ENCODE peak calls at places on chromosomes 6 and 20, in four cellular contexts. H is left ventricle myocardium inferior, D is heart right ventricle, W is IMR-90. Q is an unnamed sample. For H3K27me3 and H3K9me3, the result is how much of the 10 kb centered on the place peaks cover.

GRCh38 chr20:44402391-44403193 is 47.1 kb downstream of the HNF4A start:
- DNase-seq in H (no peak), D (no peak), W (no peak), Q (no peak)

GRCh38 chr20:33843854-33844253 is 32.7 kb downstream of the CHMP4B start:
- DNase-seq in H (no peak), D (no peak), W (no peak), Q (no peak)

GRCh38 chr20:17614812-17615644 is 45.2 kb downstream of the DSTN start:
- DNase-seq in H (no peak), D (no peak), W (no peak), Q (no peak)

GRCh38 chr6:32190946-32191677 is 1.1 kb upstream of the PBX2 start:
- DNase-seq in H (no peak), D (no peak), W (no peak), Q (no peak)

GRCh38 chr20:10924628-10925266 is 250.9 kb upstream of the JAG1 start:
- DNase-seq in H (no peak), D (no peak), W (peak), Q (peak)

GRCh38 chr6:45780523-45780922 is 235.1 kb downstream of the CLIC5 start:
- DNase-seq in H (no peak), D (no peak), W (no peak), Q (no peak)

GRCh38 chr20:39773380-39774000 is 811.3 kb downstream of the DHX35 start:
- DNase-seq in H (no peak), D (no peak), W (no peak), Q (peak)

GRCh38 chr6:21601341-21601740 is 7.8 kb downstream of the SOX4 start:
- DNase-seq in H (no peak), D (no peak), W (no peak), Q (no peak)

GRCh38 chr20:49497217-49497560 is 14.7 kb upstream of the KCNB1 start:
- DNase-seq in H (no peak), D (no peak), W (no peak), Q (no peak)

GRCh38 chr20:48358176-48358575 is 469.6 kb downstream of the PREX1 start:
- DNase-seq in H (no peak), D (no peak), W (no peak), Q (no peak)

GRCh38 chr6:131966443-131966842 is 15.3 kb upstream of the CCN2 start:
- DNase-seq in H (no peak), D (no peak), W (peak), Q (no peak)

GRCh38 chr20:1874534-1875168 is 20.6 kb upstream of the SIRPA start:
- DNase-seq in H (no peak), D (peak), W (peak), Q (no peak)

GRCh38 chr6:149468179-149468578 is 16.6 kb downstream of the ZC3H12D start:
- DNase-seq in H (no peak), D (no peak), W (no peak), Q (no peak)

GRCh38 chr20:1391640-1392442 is 1.0 kb downstream of the FKBP1A start:
- DNase-seq in H (no peak), D (no peak), W (peak), Q (no peak)

GRCh38 chr6:57262901-57263694 is 41.0 kb upstream of the RAB23 start:
- DNase-seq in H (no peak), D (no peak), W (peak), Q (peak)

GRCh38 chr20:58461104-58461503 is 54.1 kb downstream of the APCDD1L start:
- DNase-seq in H (no peak), D (no peak), W (no peak), Q (no peak)

GRCh38 chr6:150293423-150294280 is 75.2 kb upstream of the IYD start:
- DNase-seq in H (no peak), D (no peak), W (peak), Q (peak)

GRCh38 chr6:39801456-39802251 is 9.5 kb downstream of the DAAM2 start:
- DNase-seq in H (no peak), D (no peak), W (no peak), Q (no peak)

GRCh38 chr6:52929321-52930164 is 20.0 kb upstream of the GSTA3 start:
- DNase-seq in H (no peak), D (no peak), W (peak), Q (peak)

GRCh38 chr6:158376650-158377081 is 64.4 kb downstream of the TULP4 start:
- DNase-seq in H (no peak), D (no peak), W (peak), Q (no peak)

GRCh38 chr6:134826889-134827737 is 122.8 kb downstream of the ALDH8A1 start:
- DNase-seq in H (peak), D (peak), W (peak), Q (peak)

GRCh38 chr6:83303426-83303825 is 110.3 kb downstream of the RWDD2A start:
- DNase-seq in H (no peak), D (no peak), W (peak), Q (no peak)

GRCh38 chr20:60718743-60719142 is 533.3 kb upstream of the CDH4 start:
- DNase-seq in H (no peak), D (no peak), W (no peak), Q (no peak)

GRCh38 chr6:16254535-16254934 is 16.1 kb downstream of the GMPR start:
- DNase-seq in H (no peak), D (no peak), W (no peak), Q (no peak)

GRCh38 chr6:118890997-118891790 is 2.8 kb upstream of the ASF1A start:
- DNase-seq in H (no peak), D (no peak), W (no peak), Q (peak)

GRCh38 chr20:35226775-35227681 is 538 bp downstream of the MMP24 start:
- DNase-seq in H (peak), D (peak), W (peak), Q (peak)

GRCh38 chr6:17850281-17850680 is 137.2 kb downstream of the KIF13A start:
- DNase-seq in H (no peak), D (no peak), W (no peak), Q (no peak)

GRCh38 chr6:17853533-17853932 is 133.9 kb downstream of the KIF13A start:
- DNase-seq in H (no peak), D (no peak), W (no peak), Q (no peak)

GRCh38 chr6:17847203-17847602 is 140.2 kb downstream of the KIF13A start:
- DNase-seq in H (no peak), D (no peak), W (no peak), Q (no peak)

GRCh38 chr6:17851720-17852161 is 135.7 kb downstream of the KIF13A start:
- DNase-seq in H (no peak), D (no peak), W (peak), Q (no peak)

DNA sequence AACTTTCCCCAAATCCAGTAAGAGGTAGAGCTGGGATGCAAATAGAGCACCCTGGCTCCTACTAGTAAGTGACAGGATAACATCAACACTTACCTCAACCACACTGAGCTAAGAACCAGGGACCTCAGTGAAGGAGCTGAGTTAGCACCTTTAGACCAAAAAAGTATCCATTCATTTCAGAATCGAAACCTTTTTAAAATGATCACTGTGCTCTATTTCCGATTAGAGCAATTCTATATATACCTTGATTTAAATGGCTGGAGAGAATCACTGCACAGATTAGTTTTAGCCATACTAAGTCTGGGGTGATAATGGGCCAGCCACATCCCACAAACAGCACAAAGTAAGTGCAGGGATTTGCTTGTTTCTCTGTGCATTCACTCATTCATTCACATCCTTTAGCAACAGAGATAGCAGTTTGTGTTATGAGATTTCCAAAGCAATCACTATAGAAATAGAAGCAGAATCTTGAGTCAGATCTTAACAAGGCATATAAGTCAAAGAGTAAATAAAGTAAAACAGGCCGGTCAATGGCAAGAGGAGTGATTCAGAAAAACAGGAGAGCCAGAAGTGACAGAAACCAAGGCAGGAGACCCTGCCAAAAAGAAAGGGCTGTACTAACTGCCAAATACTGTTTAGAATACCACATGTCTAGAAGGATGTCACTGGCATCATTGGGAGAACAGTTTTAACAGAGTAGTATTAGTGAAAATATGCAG is 136.3 kb downstream of the KIF13A start:
- DNase-seq in H (no peak), D (no peak), W (peak), Q (peak)
- H3K4me3 ChIP-seq in H (no peak), D (no peak), W (no peak), Q (no peak)

DNA sequence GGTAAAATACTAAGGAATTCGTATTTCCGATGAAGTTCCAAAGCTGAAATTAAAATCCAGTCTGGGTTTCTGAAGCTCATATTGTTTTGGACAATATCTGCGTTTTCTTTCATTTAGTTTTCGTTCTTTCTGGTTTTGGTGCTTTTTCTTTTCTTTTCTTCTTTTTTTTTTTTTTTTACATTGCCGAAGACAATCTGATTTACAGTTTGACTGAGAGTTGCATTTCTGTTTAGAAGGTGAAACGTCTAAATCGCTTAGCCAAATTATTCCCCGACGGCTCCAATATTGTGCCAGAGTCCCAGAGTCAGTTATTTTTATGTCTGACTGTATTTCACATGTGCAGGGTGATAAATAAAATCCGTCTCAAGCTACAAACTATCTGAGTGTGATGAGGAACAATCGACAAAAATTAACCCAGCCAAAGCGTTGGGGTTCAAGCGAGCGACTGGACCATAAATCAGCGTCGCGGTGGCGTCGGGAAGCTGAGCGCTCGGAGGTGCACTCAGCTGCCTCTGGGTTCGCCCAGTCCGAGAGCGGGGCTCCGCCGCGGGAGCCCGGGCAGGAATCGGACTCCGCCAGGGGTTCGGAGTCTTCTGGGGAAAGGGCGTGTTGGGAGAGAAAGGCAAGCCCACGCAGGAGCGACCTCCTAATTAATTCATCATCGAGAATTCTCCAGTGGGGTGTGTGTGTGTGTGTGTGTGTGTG is 8.2 kb upstream of the TBX18 start:
- DNase-seq in H (peak), D (peak), W (no peak), Q (peak)
- H3K27me3 ChIP-seq in H (half or more), D (half or more), W (half or more), Q (under half)

DNA sequence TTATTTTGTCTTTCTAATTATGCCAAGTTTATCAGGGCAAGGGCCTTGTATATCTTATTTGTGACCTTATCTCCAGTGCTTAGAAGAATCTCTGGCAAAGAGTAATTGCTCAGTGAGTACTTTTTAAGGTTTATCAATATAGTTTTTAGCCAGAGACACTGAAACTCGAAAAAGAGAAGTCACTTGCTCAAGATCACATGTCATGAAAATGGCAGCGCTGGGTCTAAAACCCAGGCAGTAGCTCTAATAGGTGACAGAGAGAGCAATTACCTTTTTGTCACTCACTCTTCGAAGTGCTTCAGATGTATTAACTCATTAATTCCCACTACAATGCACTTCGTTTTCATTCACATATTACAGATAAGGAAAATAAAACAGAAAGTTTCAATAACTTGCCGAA is 667.5 kb downstream of the DOK5 start:
- DNase-seq in H (no peak), D (no peak), W (no peak), Q (no peak)
- H3K9me3 ChIP-seq in H (under half), D (under half), W (under half), Q (under half)

GRCh38 chr20:4370856-4371255 is 350.9 kb upstream of the PRND start:
- DNase-seq in H (no peak), D (no peak), W (no peak), Q (no peak)

GRCh38 chr20:4366076-4366475 is 350.7 kb upstream of the RNF24 start:
- DNase-seq in H (no peak), D (no peak), W (no peak), Q (peak)

GRCh38 chr20:4371623-4372246 is 350.0 kb upstream of the PRND start:
- DNase-seq in H (no peak), D (no peak), W (no peak), Q (no peak)

GRCh38 chr20:4369798-4370124 is 351.9 kb upstream of the PRND start:
- DNase-seq in H (no peak), D (no peak), W (no peak), Q (no peak)

GRCh38 chr20:4369119-4369797 is 352.5 kb upstream of the PRND start:
- DNase-seq in H (no peak), D (no peak), W (no peak), Q (no peak)
- H3K4me3 ChIP-seq in H (no peak), D (no peak), W (no peak), Q (no peak)

GRCh38 chr6:27669798-27670301 is 196.9 kb upstream of the ZNF184 start:
- DNase-seq in H (no peak), D (no peak), W (no peak), Q (peak)

GRCh38 chr6:27667016-27667415 is 194.1 kb upstream of the ZNF184 start:
- DNase-seq in H (no peak), D (no peak), W (no peak), Q (no peak)

GRCh38 chr6:27667651-27668441 is 194.9 kb upstream of the ZNF184 start:
- DNase-seq in H (no peak), D (no peak), W (no peak), Q (peak)

GRCh38 chr6:27668442-27669275 is 195.8 kb upstream of the ZNF184 start:
- DNase-seq in H (no peak), D (no peak), W (peak), Q (peak)

DNA sequence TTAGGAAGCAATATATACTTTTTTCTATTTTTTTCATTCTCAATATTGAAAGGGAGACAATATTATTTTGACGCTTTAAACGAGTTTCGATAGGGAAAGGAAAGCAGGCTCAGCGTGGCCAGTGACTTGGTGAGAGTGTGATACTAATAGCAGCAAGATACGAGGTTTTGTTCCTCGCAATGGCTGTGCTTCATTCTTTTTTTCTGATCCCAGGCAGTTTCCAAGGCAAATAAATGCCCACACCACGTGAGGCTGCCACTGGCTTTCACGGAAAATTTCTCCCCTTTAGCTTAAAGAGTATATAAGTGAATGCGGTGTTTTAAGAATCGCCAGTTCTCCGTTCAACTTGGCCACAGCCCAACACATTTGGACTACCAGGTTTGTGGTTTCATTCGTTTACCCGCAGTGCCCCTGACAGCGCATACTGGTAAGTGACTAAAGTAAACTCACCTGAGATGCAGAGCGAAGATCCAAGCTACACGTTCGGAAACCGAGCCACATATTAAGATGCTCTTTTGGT is 196.4 kb upstream of the ZNF184 start:
- DNase-seq in H (no peak), D (no peak), W (no peak), Q (peak)
- H3K27me3 ChIP-seq in H (half or more), D (half or more), W (under half), Q (under half)

GRCh38 chr6:168273483-168274045 is 46.0 kb downstream of the DACT2 start:
- DNase-seq in H (no peak), D (no peak), W (no peak), Q (no peak)

GRCh38 chr6:168277274-168277669 is 42.3 kb downstream of the DACT2 start:
- DNase-seq in H (no peak), D (no peak), W (no peak), Q (no peak)

GRCh38 chr6:168276576-168277273 is 42.9 kb downstream of the DACT2 start:
- DNase-seq in H (no peak), D (no peak), W (no peak), Q (no peak)

GRCh38 chr6:168274046-168274952 is 45.3 kb downstream of the DACT2 start:
- DNase-seq in H (no peak), D (no peak), W (no peak), Q (no peak)

GRCh38 chr6:168275168-168275567 is 44.4 kb downstream of the DACT2 start:
- DNase-seq in H (no peak), D (no peak), W (no peak), Q (no peak)
- H3K9me3 ChIP-seq in H (under half), D (under half), W (half or more), Q (under half)

GRCh38 chr6:100101656-100102055 is 107.6 kb upstream of the MCHR2 start:
- DNase-seq in H (no peak), D (no peak), W (peak), Q (no peak)
- H3K4me3 ChIP-seq in H (no peak), D (no peak), W (no peak), Q (no peak)